ENCODE peak calls at places on chromosomes 11 and 22, in nine cellular contexts. N, X, G, P, O, V, W, A and R are unnamed samples.

GRCh38 chr22:49966716-49967332 is 6.3 kb downstream of the PIM3 start:
- DNase-seq in N (no peak), X (no peak), G (no peak), P (no peak), O (peak), V (peak), W (peak), A (peak), R (no peak)

GRCh38 chr11:57804466-57804865 is 42.9 kb downstream of the CTNND1 start:
- DNase-seq in N (no peak), X (no peak), G (no peak), P (no peak), O (no peak), V (no peak), W (no peak), A (no peak), R (no peak)

GRCh38 chr11:86275493-86276370 is 26.3 kb upstream of the HIKESHI start:
- DNase-seq in N (no peak), X (no peak), G (no peak), P (no peak), O (no peak), V (no peak), W (no peak), A (no peak), R (no peak)

GRCh38 chr22:19855504-19856409 is 1.1 kb upstream of the GNB1L start:
- DNase-seq in N (peak), X (peak), G (peak), P (peak), O (peak), V (peak), W (peak), A (peak), R (no peak)

GRCh38 chr22:43426816-43427215 is 15.0 kb downstream of the MPPED1 start:
- DNase-seq in N (no peak), X (no peak), G (no peak), P (no peak), O (no peak), V (no peak), W (no peak), A (no peak), R (no peak)

GRCh38 chr11:70528794-70529580 is 130.7 kb downstream of the CTTN start:
- DNase-seq in N (no peak), X (no peak), G (no peak), P (no peak), O (no peak), V (no peak), W (no peak), A (no peak), R (no peak)

GRCh38 chr11:115360186-115360824 is 143.9 kb downstream of the CADM1 start:
- DNase-seq in N (no peak), X (no peak), G (no peak), P (no peak), O (no peak), V (no peak), W (no peak), A (no peak), R (no peak)

GRCh38 chr11:12707500-12707880 is 33.3 kb downstream of the TEAD1 start:
- DNase-seq in N (no peak), X (no peak), G (no peak), P (no peak), O (no peak), V (no peak), W (no peak), A (no peak), R (no peak)

GRCh38 chr11:102226702-102227101 is 90.6 kb upstream of the BIRC3 start:
- DNase-seq in N (no peak), X (no peak), G (no peak), P (no peak), O (peak), V (no peak), W (peak), A (no peak), R (no peak)

GRCh38 chr11:118435893-118436624 is at the start of gene KMT2A:
- DNase-seq in N (peak), X (peak), G (peak), P (peak), O (peak), V (peak), W (peak), A (peak), R (peak)

GRCh38 chr11:104159356-104159755 is 4.6 kb downstream of the PDGFD start:
- DNase-seq in N (no peak), X (no peak), G (no peak), P (no peak), O (no peak), V (no peak), W (peak), A (no peak), R (no peak)

GRCh38 chr11:1730230-1730629 is 20.2 kb downstream of the IFITM10 start:
- DNase-seq in N (no peak), X (no peak), G (no peak), P (no peak), O (no peak), V (no peak), W (no peak), A (no peak), R (no peak)

GRCh38 chr11:16788141-16789060 is 50.0 kb downstream of the C11orf58 start:
- DNase-seq in N (peak), X (peak), G (peak), P (peak), O (peak), V (peak), W (peak), A (peak), R (no peak)

GRCh38 chr11:48168815-48169214 is 47.8 kb upstream of the OR4B1 start:
- DNase-seq in N (no peak), X (no peak), G (no peak), P (no peak), O (no peak), V (no peak), W (no peak), A (no peak), R (no peak)

GRCh38 chr11:76459846-76460245 is 15.0 kb downstream of the EMSY start:
- DNase-seq in N (no peak), X (no peak), G (no peak), P (no peak), O (no peak), V (no peak), W (no peak), A (no peak), R (no peak)

GRCh38 chr11:76577199-76577920 is 93.2 kb downstream of the LRRC32 start:
- DNase-seq in N (no peak), X (no peak), G (no peak), P (no peak), O (peak), V (no peak), W (peak), A (no peak), R (no peak)

GRCh38 chr11:68684385-68685356 is at the start of gene GAL:
- DNase-seq in N (no peak), X (no peak), G (no peak), P (no peak), O (no peak), V (peak), W (peak), A (peak), R (no peak)

GRCh38 chr11:73401924-73402833 is 26.0 kb downstream of the RELT start:
- DNase-seq in N (no peak), X (no peak), G (no peak), P (no peak), O (no peak), V (no peak), W (no peak), A (no peak), R (no peak)

GRCh38 chr22:46935506-46936377 is 173.3 kb downstream of the TBC1D22A start:
- DNase-seq in N (no peak), X (no peak), G (no peak), P (no peak), O (no peak), V (no peak), W (no peak), A (no peak), R (no peak)

GRCh38 chr22:29480512-29481264 is 670 bp downstream of the NEFH start:
- DNase-seq in N (peak), X (no peak), G (peak), P (no peak), O (peak), V (peak), W (no peak), A (peak), R (no peak)

GRCh38 chr22:30575011-30575671 is 676 bp upstream of the GAL3ST1 start:
- DNase-seq in N (no peak), X (no peak), G (no peak), P (no peak), O (peak), V (no peak), W (no peak), A (no peak), R (no peak)

GRCh38 chr11:76613901-76614300 is 56.6 kb downstream of the LRRC32 start:
- DNase-seq in N (no peak), X (no peak), G (no peak), P (no peak), O (no peak), V (no peak), W (no peak), A (no peak), R (no peak)

GRCh38 chr11:108137212-108137611 is 15.8 kb downstream of the ACAT1 start:
- DNase-seq in N (no peak), X (no peak), G (no peak), P (no peak), O (no peak), V (no peak), W (no peak), A (no peak), R (no peak)

GRCh38 chr22:46082633-46083032 is 67.7 kb upstream of the PPARA start:
- DNase-seq in N (no peak), X (no peak), G (no peak), P (no peak), O (no peak), V (no peak), W (no peak), A (no peak), R (no peak)

GRCh38 chr11:99160447-99160846 is 139.7 kb downstream of the CNTN5 start:
- DNase-seq in N (no peak), X (no peak), G (no peak), P (no peak), O (no peak), V (no peak), W (no peak), A (no peak), R (no peak)

GRCh38 chr11:2812371-2812991 is 73.1 kb downstream of the CDKN1C start:
- DNase-seq in N (no peak), X (no peak), G (no peak), P (no peak), O (no peak), V (peak), W (peak), A (no peak), R (no peak)

GRCh38 chr11:134152692-134153091 is 71.1 kb downstream of the NCAPD3 start:
- DNase-seq in N (no peak), X (no peak), G (no peak), P (no peak), O (no peak), V (no peak), W (no peak), A (no peak), R (no peak)

GRCh38 chr11:10752061-10752460 is 1.0 kb downstream of the CTR9 start:
- DNase-seq in N (no peak), X (peak), G (no peak), P (no peak), O (no peak), V (no peak), W (no peak), A (no peak), R (no peak)

GRCh38 chr11:9047986-9048522 is 43.3 kb downstream of the SCUBE2 start:
- DNase-seq in N (no peak), X (no peak), G (no peak), P (no peak), O (peak), V (no peak), W (peak), A (no peak), R (no peak)

GRCh38 chr22:37045958-37046357 is 5.6 kb upstream of the KCTD17 start:
- DNase-seq in N (no peak), X (peak), G (no peak), P (no peak), O (peak), V (no peak), W (peak), A (no peak), R (no peak)

GRCh38 chr11:64127267-64128072 is 38.4 kb downstream of the MACROD1 start:
- DNase-seq in N (no peak), X (no peak), G (no peak), P (no peak), O (no peak), V (no peak), W (no peak), A (no peak), R (no peak)

GRCh38 chr22:38125038-38125610 is 14.6 kb upstream of the BAIAP2L2 start:
- DNase-seq in N (no peak), X (no peak), G (no peak), P (no peak), O (no peak), V (no peak), W (no peak), A (no peak), R (no peak)

GRCh38 chr11:10792385-10793068 is 16.2 kb downstream of the EIF4G2 start:
- DNase-seq in N (peak), X (peak), G (peak), P (peak), O (peak), V (peak), W (peak), A (peak), R (peak)

GRCh38 chr11:62595124-62595523 is 3.8 kb upstream of the TUT1 start:
- DNase-seq in N (no peak), X (no peak), G (no peak), P (no peak), O (no peak), V (no peak), W (no peak), A (no peak), R (no peak)

GRCh38 chr11:135073444-135073843 is 661.4 kb upstream of the B3GAT1 start:
- DNase-seq in N (no peak), X (no peak), G (no peak), P (no peak), O (no peak), V (no peak), W (no peak), A (no peak), R (no peak)

GRCh38 chr22:49958961-49959781 is 1.4 kb upstream of the PIM3 start:
- DNase-seq in N (no peak), X (no peak), G (no peak), P (no peak), O (no peak), V (no peak), W (no peak), A (no peak), R (no peak)

GRCh38 chr11:1854949-1855885 is 2.3 kb downstream of the LSP1 start:
- DNase-seq in N (no peak), X (peak), G (no peak), P (no peak), O (no peak), V (peak), W (no peak), A (peak), R (no peak)

GRCh38 chr11:26929806-26930517 is 64.0 kb upstream of the FIBIN start:
- DNase-seq in N (no peak), X (no peak), G (no peak), P (no peak), O (peak), V (no peak), W (no peak), A (no peak), R (no peak)

GRCh38 chr11:64058494-64058893 is 22.8 kb downstream of the FLRT1 start:
- DNase-seq in N (no peak), X (no peak), G (no peak), P (no peak), O (no peak), V (no peak), W (no peak), A (no peak), R (no peak)